ENCODE peak calls at places on chromosome 21, in five cellular contexts. X is testis, U is IMR-90, L is lower lobe of right lung, I is cardiac muscle cell. A is an unnamed sample. For H3K4me1 and H3K9me3, the result is how much of the 10 kb centered on the place peaks cover.

GRCh38 chr21:37079211-37079824 is 6.3 kb downstream of the TTC3 start:
- DNase-seq in L (no peak), I (no peak), X (no peak), U (no peak), A (no peak)

GRCh38 chr21:41289431-41289830 is 27.2 kb upstream of the FAM3B start:
- DNase-seq in I (no peak), L (no peak), X (no peak), U (peak), A (no peak)

GRCh38 chr21:19684328-19684727 is 1280.7 kb upstream of the TMPRSS15 start:
- DNase-seq in U (no peak), X (no peak), L (no peak), I (no peak), A (no peak)

GRCh38 chr21:42834730-42835191 is 44.6 kb downstream of the WDR4 start:
- DNase-seq in U (no peak), I (no peak), L (no peak), X (no peak), A (no peak)

GRCh38 chr21:15848632-15849031 is 118.8 kb downstream of the USP25 start:
- DNase-seq in X (no peak), I (no peak), L (no peak), U (peak), A (no peak)

GRCh38 chr21:31372176-31372765 is 28.2 kb upstream of the TIAM1 start:
- DNase-seq in U (no peak), I (no peak), X (no peak), L (no peak), A (no peak)

GRCh38 chr21:34701726-34702125 is 32.9 kb downstream of the CLIC6 start:
- DNase-seq in L (no peak), U (peak), I (no peak), X (no peak), A (no peak)

GRCh38 chr21:43281661-43282357 is 113.0 kb downstream of the CRYAA start:
- DNase-seq in X (no peak), I (no peak), L (peak), U (no peak), A (no peak)

GRCh38 chr21:17462276-17462981 is 50.4 kb upstream of the CXADR start:
- DNase-seq in U (peak), X (no peak), I (no peak), L (no peak), A (no peak)

GRCh38 chr21:42694751-42695150 is 41.3 kb downstream of the PDE9A start:
- DNase-seq in X (no peak), L (no peak), U (no peak), I (no peak), A (no peak)

DNA sequence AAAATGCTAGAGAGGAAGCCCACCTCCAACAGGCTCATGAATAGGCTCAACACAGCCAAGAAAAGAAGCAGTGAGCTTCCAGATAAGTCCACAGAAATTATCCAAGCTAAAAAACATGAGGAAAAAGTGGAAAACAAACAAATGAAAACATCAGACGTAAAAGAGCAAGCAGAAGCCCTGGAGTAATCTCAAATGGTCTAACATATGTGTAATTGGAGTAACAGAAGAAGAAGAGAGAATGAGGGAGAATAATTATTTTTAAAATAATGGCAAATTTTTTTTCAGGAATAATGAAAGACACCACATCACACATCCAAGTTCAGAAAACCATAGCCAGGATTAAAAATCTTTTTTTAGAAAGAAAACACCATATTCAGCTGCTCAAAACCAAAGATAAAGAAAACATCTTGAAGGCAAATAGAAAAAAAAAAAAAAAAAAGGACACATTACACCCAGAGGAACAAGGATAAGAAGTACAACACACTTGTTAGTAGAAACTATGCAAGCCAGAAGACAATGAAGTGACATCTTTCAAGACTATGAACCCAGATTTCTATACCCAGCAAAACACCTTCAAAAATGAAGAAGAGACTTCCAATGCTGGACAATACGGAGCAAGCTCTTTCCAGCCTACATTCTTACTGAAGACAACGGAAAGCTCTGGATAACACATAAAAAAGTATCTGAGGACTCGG is 10.6 kb upstream of the SUMO3 start:
- DNase-seq in L (no peak), X (no peak), I (no peak), U (no peak), A (no peak)
- H3K4me1 ChIP-seq in L (under half), X (under half), I (under half), U (under half), A (under half)

GRCh38 chr21:27564684-27565280 is 597.9 kb upstream of the ADAMTS5 start:
- DNase-seq in L (no peak), U (peak), X (peak), I (peak), A (peak)

GRCh38 chr21:27569091-27569490 is 602.2 kb upstream of the ADAMTS5 start:
- DNase-seq in U (peak), L (no peak), X (no peak), I (no peak), A (no peak)

GRCh38 chr21:27565418-27565817 is 598.5 kb upstream of the ADAMTS5 start:
- DNase-seq in X (no peak), L (no peak), U (no peak), I (no peak), A (no peak)

GRCh38 chr21:27569831-27570230 is 602.9 kb upstream of the ADAMTS5 start:
- DNase-seq in U (no peak), X (no peak), I (no peak), L (no peak), A (no peak)

GRCh38 chr21:27566521-27566920 is 599.6 kb upstream of the ADAMTS5 start:
- DNase-seq in X (no peak), U (no peak), I (no peak), L (no peak), A (no peak)
- H3K9me3 ChIP-seq in X (under half), U (under half), I (under half), L (under half), A (under half)

DNA sequence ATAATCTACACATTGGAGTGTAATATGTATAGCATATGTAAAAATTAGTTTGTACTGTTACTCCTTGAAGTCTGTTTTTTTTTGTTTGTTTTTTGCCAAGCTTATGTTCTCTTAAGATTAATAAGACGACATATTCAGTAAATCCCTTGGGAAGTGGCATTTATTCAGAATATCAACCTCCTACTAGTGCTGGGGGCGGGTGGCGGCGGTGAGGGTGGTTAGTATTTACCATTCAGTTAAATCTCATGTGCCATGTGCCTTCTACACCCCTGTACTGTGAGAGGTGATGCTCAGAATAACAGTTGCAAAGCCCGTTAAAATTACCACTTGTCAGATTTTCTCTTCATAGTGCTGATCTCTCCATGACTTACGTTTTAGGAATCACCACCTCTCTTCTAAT is 3.0 kb downstream of the BACH1 start:
- DNase-seq in L (no peak), I (no peak), X (no peak), U (no peak), A (no peak)
- H3K4me1 ChIP-seq in L (half or more), I (under half), X (under half), U (under half), A (under half)

GRCh38 chr21:26843912-26844257 is 1.3 kb downstream of the ADAMTS1 start:
- DNase-seq in U (peak), I (no peak), X (no peak), L (no peak), A (peak)

GRCh38 chr21:26846036-26846931 is 1.1 kb upstream of the ADAMTS1 start:
- DNase-seq in I (peak), U (peak), L (peak), X (peak), A (peak)

GRCh38 chr21:26844258-26845065 is 747 bp downstream of the ADAMTS1 start:
- DNase-seq in X (peak), L (peak), U (peak), I (peak), A (peak)

GRCh38 chr21:26845750-26846035 is 484 bp upstream of the ADAMTS1 start:
- DNase-seq in X (no peak), I (no peak), U (no peak), L (no peak), A (no peak)

GRCh38 chr21:26845066-26845749 is at the start of gene ADAMTS1:
- DNase-seq in X (peak), U (peak), I (peak), L (peak), A (peak)
- H3K9me3 ChIP-seq in X (under half), U (under half), I (under half), L (under half), A (under half)

GRCh38 chr21:29342394-29342957 is 43.8 kb downstream of the BACH1 start:
- DNase-seq in U (peak), I (no peak), X (no peak), L (peak), A (no peak)
- H3K4me1 ChIP-seq in U (under half), I (under half), X (under half), L (half or more), A (under half)

DNA sequence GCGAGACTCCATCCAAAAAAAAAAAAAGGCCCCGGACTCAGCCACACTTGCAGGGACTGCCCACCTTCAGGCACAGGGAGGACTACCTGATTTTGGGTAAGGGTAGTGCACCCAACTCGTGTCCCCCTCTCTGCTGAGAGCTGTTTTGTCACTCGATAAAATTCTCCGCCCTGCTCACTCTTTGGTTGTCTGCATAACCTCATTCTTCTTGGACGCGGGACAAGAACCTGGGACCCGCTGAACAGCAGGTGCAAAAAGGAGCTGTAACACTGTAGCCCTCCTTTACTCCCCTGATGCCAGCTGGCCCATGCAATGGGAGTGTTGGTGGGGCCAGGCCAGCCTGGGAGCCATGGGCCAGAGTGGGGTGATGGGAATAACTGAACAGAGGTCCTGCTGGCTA is 10.6 kb downstream of the S100B start:
- DNase-seq in U (no peak), L (no peak), X (no peak), I (no peak), A (no peak)
- H3K9me3 ChIP-seq in U (under half), L (under half), X (under half), I (under half), A (under half)

DNA sequence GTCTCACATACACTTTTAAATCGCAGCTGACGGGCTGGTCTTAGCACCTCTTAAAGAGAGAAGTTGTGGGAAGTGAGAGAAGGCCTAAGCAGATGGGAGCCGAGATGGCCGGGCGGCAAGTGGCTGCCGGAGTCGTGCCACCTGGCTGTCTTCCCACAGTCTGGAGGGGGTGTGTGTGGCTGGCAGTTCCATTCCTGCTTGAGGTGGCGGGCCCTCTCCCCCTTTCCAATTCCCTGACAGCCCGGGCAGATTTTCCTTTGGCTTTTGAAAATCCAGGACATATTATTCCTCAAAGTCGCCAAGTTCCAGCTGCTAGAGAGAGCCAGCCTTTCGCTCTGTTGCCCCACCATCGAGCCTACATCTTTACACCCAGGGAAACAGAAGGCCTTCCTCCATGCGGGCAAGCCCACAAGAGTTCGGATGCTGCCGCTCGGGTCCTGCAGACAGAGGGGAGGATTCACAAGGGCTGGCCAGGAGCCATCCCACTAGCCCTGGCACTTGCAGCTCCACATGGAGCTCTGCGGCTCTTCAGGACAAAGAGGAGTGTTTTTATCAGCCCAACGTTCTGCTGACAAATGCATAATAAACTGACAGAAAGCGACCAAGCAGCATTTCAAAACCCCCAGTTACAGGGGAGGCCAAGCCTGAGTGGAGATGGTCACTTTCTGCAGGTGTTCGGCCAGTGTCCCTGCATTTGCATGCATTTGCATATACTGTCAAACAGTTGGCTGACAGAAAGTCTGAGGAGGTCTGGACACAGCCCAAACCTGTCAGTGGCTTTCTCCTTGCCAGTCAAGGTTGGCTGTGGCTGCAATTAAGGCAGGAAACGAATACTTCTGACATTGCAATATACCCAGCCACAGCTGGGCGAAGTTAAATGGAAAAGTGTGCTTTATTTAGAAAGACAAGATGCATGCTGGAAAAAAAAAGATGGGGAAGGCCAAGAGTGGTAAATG is 45.9 kb downstream of the OLIG1 start:
- DNase-seq in I (no peak), L (no peak), U (no peak), X (peak), A (no peak)
- H3K4me1 ChIP-seq in I (under half), L (under half), U (under half), X (under half), A (under half)

A was measured in HAP-1.